ENCODE peak calls at places on chromosomes 16 and 17, in six cellular contexts. One of them, this sample, is unnamed.

GRCh38 chr16:22787456-22788189 is 26.3 kb upstream of the HS3ST2 start:
- DNase-seq in K562: no peak
- DNase-seq in GM12891: no peak
- DNase-seq in H1: no peak
- DNase-seq in GM12878: no peak
- DNase-seq in HepG2: no peak
- DNase-seq in this sample: no peak

GRCh38 chr17:35804658-35805192 is 4.6 kb upstream of the TAF15 start:
- DNase-seq in K562: peak
- DNase-seq in GM12878: peak
- DNase-seq in GM12891: peak
- DNase-seq in H1: peak
- DNase-seq in HepG2: peak
- DNase-seq in this sample: peak

GRCh38 chr17:75723201-75723930 is 2.1 kb downstream of the ITGB4 start:
- DNase-seq in H1: no peak
- DNase-seq in HepG2: no peak
- DNase-seq in K562: no peak
- DNase-seq in GM12891: no peak
- DNase-seq in GM12878: no peak
- DNase-seq in this sample: no peak

GRCh38 chr16:11105038-11105903 is 150.7 kb downstream of the SOCS1 start:
- DNase-seq in GM12878: peak
- DNase-seq in GM12891: no peak
- DNase-seq in HepG2: peak
- DNase-seq in H1: no peak
- DNase-seq in K562: peak
- DNase-seq in this sample: peak

GRCh38 chr17:4010754-4011153 is 46.5 kb upstream of the ATP2A3 start:
- DNase-seq in K562: no peak
- DNase-seq in H1: no peak
- DNase-seq in GM12891: no peak
- DNase-seq in GM12878: no peak
- DNase-seq in HepG2: no peak
- DNase-seq in this sample: no peak

GRCh38 chr16:5326395-5326794 is 228.8 kb upstream of the EEF2KMT start:
- DNase-seq in GM12878: no peak
- DNase-seq in K562: no peak
- DNase-seq in HepG2: no peak
- DNase-seq in H1: no peak
- DNase-seq in GM12891: no peak
- DNase-seq in this sample: no peak

GRCh38 chr17:45127583-45128300 is 4.6 kb downstream of the PLCD3 start:
- DNase-seq in K562: no peak
- DNase-seq in GM12878: no peak
- DNase-seq in H1: no peak
- DNase-seq in GM12891: no peak
- DNase-seq in HepG2: peak
- DNase-seq in this sample: no peak

GRCh38 chr16:3171855-3172593 is 16.0 kb upstream of the OR1F1 start:
- DNase-seq in H1: no peak
- DNase-seq in GM12891: peak
- DNase-seq in HepG2: peak
- DNase-seq in K562: peak
- DNase-seq in GM12878: no peak
- DNase-seq in this sample: peak

GRCh38 chr16:78516006-78516405 is 416.6 kb downstream of the WWOX start:
- DNase-seq in GM12891: no peak
- DNase-seq in GM12878: no peak
- DNase-seq in H1: no peak
- DNase-seq in HepG2: no peak
- DNase-seq in K562: no peak
- DNase-seq in this sample: no peak

GRCh38 chr17:81037026-81037782 is 2.3 kb downstream of the BAIAP2 start:
- DNase-seq in GM12878: no peak
- DNase-seq in H1: no peak
- DNase-seq in GM12891: no peak
- DNase-seq in K562: no peak
- DNase-seq in HepG2: peak
- DNase-seq in this sample: no peak

GRCh38 chr17:28717578-28718316 is at the start of gene RAB34:
- DNase-seq in GM12878: no peak
- DNase-seq in GM12891: no peak
- DNase-seq in K562: no peak
- DNase-seq in H1: peak
- DNase-seq in HepG2: no peak
- DNase-seq in this sample: no peak

GRCh38 chr17:17377568-17377967 is 74.4 kb downstream of the NT5M start:
- DNase-seq in H1: no peak
- DNase-seq in GM12878: no peak
- DNase-seq in GM12891: no peak
- DNase-seq in HepG2: no peak
- DNase-seq in K562: no peak
- DNase-seq in this sample: no peak

GRCh38 chr16:1099224-1100083 is 3.4 kb upstream of the C1QTNF8 start:
- DNase-seq in GM12878: no peak
- DNase-seq in H1: no peak
- DNase-seq in GM12891: no peak
- DNase-seq in K562: no peak
- DNase-seq in HepG2: no peak
- DNase-seq in this sample: no peak

GRCh38 chr17:27430882-27431491 is 25.3 kb upstream of the KSR1 start:
- DNase-seq in GM12878: no peak
- DNase-seq in K562: peak
- DNase-seq in HepG2: peak
- DNase-seq in GM12891: no peak
- DNase-seq in H1: peak
- DNase-seq in this sample: no peak

GRCh38 chr16:89322381-89323119 is 105.0 kb downstream of the ZNF778 start:
- DNase-seq in K562: peak
- DNase-seq in GM12878: no peak
- DNase-seq in H1: no peak
- DNase-seq in HepG2: peak
- DNase-seq in GM12891: no peak
- DNase-seq in this sample: no peak

GRCh38 chr17:33261911-33262665 is 31.0 kb downstream of the ASIC2 start:
- DNase-seq in H1: no peak
- DNase-seq in HepG2: no peak
- DNase-seq in GM12878: no peak
- DNase-seq in GM12891: no peak
- DNase-seq in K562: no peak
- DNase-seq in this sample: no peak

GRCh38 chr17:72467841-72468653 is 347.2 kb downstream of the SOX9 start:
- DNase-seq in HepG2: no peak
- DNase-seq in GM12891: no peak
- DNase-seq in K562: no peak
- DNase-seq in GM12878: no peak
- DNase-seq in H1: no peak
- DNase-seq in this sample: no peak
- TF ChIP-seq TAF1 in HepG2: no peak
- TF ChIP-seq TAF1 in GM12891: no peak
- TF ChIP-seq TAF1 in K562: no peak
- TF ChIP-seq TAF1 in GM12878: no peak
- TF ChIP-seq TAF1 in H1: no peak
- TF ChIP-seq TAF1 in this sample: no peak

GRCh38 chr16:87970206-87970605 is 19.0 kb downstream of the BANP start:
- DNase-seq in GM12891: no peak
- DNase-seq in HepG2: no peak
- DNase-seq in K562: no peak
- DNase-seq in H1: no peak
- DNase-seq in GM12878: no peak
- DNase-seq in this sample: no peak

GRCh38 chr16:87965973-87966667 is 14.9 kb downstream of the BANP start:
- DNase-seq in K562: no peak
- DNase-seq in GM12878: no peak
- DNase-seq in HepG2: no peak
- DNase-seq in H1: no peak
- DNase-seq in GM12891: no peak
- DNase-seq in this sample: no peak

GRCh38 chr16:87965417-87965816 is 14.2 kb downstream of the BANP start:
- DNase-seq in GM12891: no peak
- DNase-seq in HepG2: no peak
- DNase-seq in K562: no peak
- DNase-seq in GM12878: no peak
- DNase-seq in H1: no peak
- DNase-seq in this sample: no peak

GRCh38 chr16:87966685-87967185 is 15.5 kb downstream of the BANP start:
- DNase-seq in GM12878: no peak
- DNase-seq in K562: no peak
- DNase-seq in H1: no peak
- DNase-seq in HepG2: no peak
- DNase-seq in GM12891: no peak
- DNase-seq in this sample: no peak

GRCh38 chr16:87968541-87968940 is 17.3 kb downstream of the BANP start:
- DNase-seq in HepG2: no peak
- DNase-seq in GM12891: no peak
- DNase-seq in H1: no peak
- DNase-seq in GM12878: no peak
- DNase-seq in K562: no peak
- DNase-seq in this sample: no peak
- TF ChIP-seq POLR2A in HepG2: no peak
- TF ChIP-seq POLR2A in GM12891: no peak
- TF ChIP-seq POLR2A in H1: no peak
- TF ChIP-seq POLR2A in GM12878: no peak
- TF ChIP-seq POLR2A in K562: no peak
- TF ChIP-seq POLR2A in this sample: no peak

GRCh38 chr17:74670329-74670728 is 42.4 kb downstream of the CD300LF start:
- DNase-seq in HepG2: no peak
- DNase-seq in GM12891: no peak
- DNase-seq in GM12878: no peak
- DNase-seq in H1: no peak
- DNase-seq in K562: no peak
- DNase-seq in this sample: no peak

DNA sequence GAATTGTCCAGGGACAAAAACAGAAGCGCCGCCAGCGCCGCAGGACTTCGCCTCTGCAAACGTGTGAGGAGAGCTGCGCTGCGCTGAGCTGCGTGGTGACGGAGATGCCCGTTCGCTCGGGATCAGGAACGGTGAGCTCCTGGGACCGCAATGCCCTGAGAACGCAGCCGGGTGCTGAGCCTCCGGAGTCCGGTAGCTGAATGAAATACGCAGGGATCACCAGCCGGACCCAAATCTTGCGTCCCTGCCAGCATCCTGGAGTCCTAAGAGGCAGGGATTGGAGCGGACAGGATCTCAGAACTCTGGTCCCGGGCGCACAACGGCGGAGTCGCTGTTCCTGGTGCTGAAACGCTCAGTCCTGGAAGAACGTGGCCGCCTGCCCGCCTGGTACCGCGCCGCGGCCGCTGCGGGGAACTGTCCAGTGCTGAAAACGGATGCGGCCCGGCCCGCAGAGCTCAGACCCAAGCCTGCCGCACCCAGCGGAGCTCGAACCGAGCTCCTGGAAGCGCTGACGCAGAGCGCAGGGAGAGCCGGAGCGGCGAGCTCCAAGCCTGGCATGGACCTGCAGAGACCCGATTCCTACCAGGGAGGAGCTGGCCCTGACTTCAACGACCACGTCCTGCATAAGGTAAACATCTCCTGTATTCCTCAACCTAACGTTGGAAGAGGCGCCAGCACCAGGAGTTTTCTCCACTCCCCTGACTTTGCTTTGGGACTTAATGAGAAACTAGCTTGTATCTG is 41.5 kb downstream of the CD300LF start:
- DNase-seq in H1: peak
- DNase-seq in GM12878: no peak
- DNase-seq in GM12891: peak
- DNase-seq in HepG2: peak
- DNase-seq in K562: peak
- DNase-seq in this sample: no peak
- TF ChIP-seq TAF1 in H1: no peak
- TF ChIP-seq TAF1 in GM12878: no peak
- TF ChIP-seq TAF1 in GM12891: no peak
- TF ChIP-seq TAF1 in HepG2: peak
- TF ChIP-seq TAF1 in K562: no peak
- TF ChIP-seq TAF1 in this sample: no peak

GRCh38 chr17:60278237-60278636 is 113.7 kb downstream of the USP32 start:
- DNase-seq in H1: no peak
- DNase-seq in GM12891: no peak
- DNase-seq in GM12878: no peak
- DNase-seq in HepG2: no peak
- DNase-seq in K562: no peak
- DNase-seq in this sample: no peak
- TF ChIP-seq POLR2A in H1: no peak
- TF ChIP-seq POLR2A in GM12891: no peak
- TF ChIP-seq POLR2A in GM12878: no peak
- TF ChIP-seq POLR2A in HepG2: no peak
- TF ChIP-seq POLR2A in K562: no peak
- TF ChIP-seq POLR2A in this sample: no peak

DNA sequence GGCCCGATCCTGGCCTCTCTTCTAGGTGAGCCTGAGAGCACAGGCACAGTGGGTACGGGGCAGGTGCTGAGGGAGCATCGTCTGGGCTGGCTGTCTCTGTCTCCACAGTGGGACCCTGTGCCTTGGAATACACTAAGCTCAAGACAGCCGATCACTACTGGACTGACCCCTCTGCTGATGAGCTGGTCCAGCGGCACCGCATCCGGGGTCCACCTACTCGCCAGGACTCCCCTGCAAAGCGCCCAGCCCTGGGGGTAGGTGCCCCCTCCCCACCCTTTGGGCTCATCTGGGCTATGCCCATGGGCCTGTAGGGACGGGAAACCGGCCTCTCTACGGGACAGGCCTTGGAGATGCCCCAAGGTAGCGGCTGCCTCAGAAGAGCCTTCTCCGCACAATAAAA is 25.6 kb downstream of the SGSM2 start:
- DNase-seq in GM12878: no peak
- DNase-seq in GM12891: no peak
- DNase-seq in H1: no peak
- DNase-seq in K562: no peak
- DNase-seq in HepG2: no peak
- DNase-seq in this sample: no peak
- TF ChIP-seq TAF1 in GM12878: no peak
- TF ChIP-seq TAF1 in GM12891: no peak
- TF ChIP-seq TAF1 in H1: no peak
- TF ChIP-seq TAF1 in K562: no peak
- TF ChIP-seq TAF1 in HepG2: no peak
- TF ChIP-seq TAF1 in this sample: no peak

GRCh38 chr17:82112181-82112865 is 14.3 kb upstream of the FASN start:
- DNase-seq in GM12878: no peak
- DNase-seq in GM12891: no peak
- DNase-seq in H1: no peak
- DNase-seq in HepG2: no peak
- DNase-seq in K562: no peak
- DNase-seq in this sample: no peak
- TF ChIP-seq POLR2A in GM12878: no peak
- TF ChIP-seq POLR2A in GM12891: no peak
- TF ChIP-seq POLR2A in H1: no peak
- TF ChIP-seq POLR2A in HepG2: no peak
- TF ChIP-seq POLR2A in K562: no peak
- TF ChIP-seq POLR2A in this sample: no peak

DNA sequence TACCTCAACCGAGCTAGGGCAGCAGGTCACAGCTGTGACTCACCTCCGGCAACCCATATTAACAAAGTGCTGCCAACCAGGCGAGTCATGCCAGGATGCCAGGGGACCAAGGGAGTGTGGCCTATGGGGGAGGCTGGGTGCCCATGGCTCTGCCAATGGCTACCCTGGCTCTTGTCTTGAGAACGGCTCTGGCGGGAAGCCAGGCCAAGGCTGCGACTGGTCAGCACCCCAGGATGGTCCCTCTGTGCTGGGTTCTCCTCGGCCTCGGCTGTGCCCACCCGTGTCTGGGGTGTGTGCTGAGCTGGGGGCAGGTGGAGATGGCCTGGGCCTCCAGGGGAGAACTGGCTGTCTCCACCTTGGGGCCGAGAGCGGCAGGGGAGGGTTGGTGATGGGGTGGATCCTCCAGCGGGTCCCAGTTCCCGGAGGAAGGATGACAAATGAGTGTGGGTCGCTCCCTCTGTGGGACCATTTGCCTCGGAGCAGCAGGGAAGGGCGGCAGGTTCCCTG is 75.9 kb downstream of the MRC2 start:
- DNase-seq in K562: no peak
- DNase-seq in HepG2: no peak
- DNase-seq in H1: no peak
- DNase-seq in GM12891: no peak
- DNase-seq in GM12878: no peak
- DNase-seq in this sample: no peak
- TF ChIP-seq TAF1 in K562: no peak
- TF ChIP-seq TAF1 in HepG2: no peak
- TF ChIP-seq TAF1 in H1: no peak
- TF ChIP-seq TAF1 in GM12891: no peak
- TF ChIP-seq TAF1 in GM12878: no peak
- TF ChIP-seq TAF1 in this sample: no peak

This sample was measured in GM12892.